ENCODE peak calls at places on chromosome 6, in four cellular contexts. M is H1, X is HepG2, R is K562. V is an unnamed sample.

GRCh38 chr6:12344949-12345693 is 55.0 kb downstream of the EDN1 start:
- DNase-seq in M (no peak), X (no peak), R (no peak), V (no peak)

GRCh38 chr6:117986401-117986800 is 79.3 kb downstream of the SLC35F1 start:
- DNase-seq in M (no peak), X (no peak), R (no peak), V (no peak)

GRCh38 chr6:155418017-155418749 is 37.5 kb downstream of the NOX3 start:
- DNase-seq in M (no peak), X (no peak), R (no peak), V (peak; percentile 68)

GRCh38 chr6:110390404-110390803 is 25.0 kb downstream of the DDO start:
- DNase-seq in M (no peak), X (no peak), R (no peak), V (no peak)

GRCh38 chr6:163641706-163642105 is 227.2 kb downstream of the QKI start:
- DNase-seq in M (no peak), X (no peak), R (no peak), V (no peak)

GRCh38 chr6:130405549-130405948 is 39.7 kb downstream of the TMEM200A start:
- DNase-seq in M (no peak), X (no peak), R (no peak), V (no peak)

GRCh38 chr6:143205983-143206382 is 145.3 kb downstream of the AIG1 start:
- DNase-seq in M (no peak), X (no peak), R (no peak), V (no peak)

GRCh38 chr6:47126647-47127339 is 84.7 kb upstream of the ADGRF1 start:
- DNase-seq in M (no peak), X (peak; percentile 91), R (no peak), V (no peak)

GRCh38 chr6:93417421-93417996 is 1.9 kb downstream of the EPHA7 start:
- DNase-seq in M (no peak), X (no peak), R (no peak), V (no peak)

GRCh38 chr6:127858992-127859391 is 41.9 kb downstream of the THEMIS start:
- DNase-seq in M (no peak), X (no peak), R (no peak), V (no peak)

GRCh38 chr6:106360410-106360988 is at the start of gene CRYBG1:
- DNase-seq in M (peak; percentile 77), X (peak; percentile 27), R (peak; percentile 91), V (no peak)

GRCh38 chr6:1761472-1761871 is 151.8 kb downstream of the FOXC1 start:
- DNase-seq in M (no peak), X (peak; percentile 27), R (no peak), V (no peak)

GRCh38 chr6:4133941-4134838 is 1.2 kb downstream of the ECI2 start:
- DNase-seq in M (no peak), X (peak; percentile 57), R (peak; percentile 41), V (no peak)

GRCh38 chr6:30350519-30350918 is 5.6 kb downstream of the RPP21 start:
- DNase-seq in M (no peak), X (no peak), R (no peak), V (no peak)

GRCh38 chr6:146985111-146985510 is 219.1 kb upstream of the STXBP5 start:
- DNase-seq in M (no peak), X (peak; percentile 97), R (peak; percentile 29), V (no peak)

GRCh38 chr6:153301602-153302001 is 170.5 kb upstream of the RGS17 start:
- DNase-seq in M (no peak), X (no peak), R (no peak), V (no peak)

GRCh38 chr6:170004585-170005210 is 253.3 kb downstream of the ERMARD start:
- DNase-seq in M (no peak), X (no peak), R (no peak), V (no peak)

GRCh38 chr6:143015300-143015706 is 45.4 kb upstream of the AIG1 start:
- DNase-seq in M (no peak), X (no peak), R (no peak), V (peak; percentile 32)

GRCh38 chr6:149586149-149586548 is 20.0 kb downstream of the GINM1 start:
- DNase-seq in M (no peak), X (no peak), R (no peak), V (no peak)

GRCh38 chr6:34570066-34570833 is 14.1 kb upstream of the SPDEF start:
- DNase-seq in M (no peak), X (no peak), R (no peak), V (no peak)
- TF ChIP-seq CBX5 in M (no peak), X (no peak), R (no peak), V (no peak)

GRCh38 chr6:50722829-50723562 is 9.7 kb downstream of the TFAP2D start:
- DNase-seq in M (no peak), X (no peak), R (no peak), V (no peak)

GRCh38 chr6:50720623-50721022 is 7.3 kb downstream of the TFAP2D start:
- DNase-seq in M (no peak), X (no peak), R (no peak), V (no peak)

GRCh38 chr6:50718566-50718965 is 5.2 kb downstream of the TFAP2D start:
- DNase-seq in M (no peak), X (no peak), R (no peak), V (no peak)

GRCh38 chr6:50721978-50722377 is 8.7 kb downstream of the TFAP2D start:
- DNase-seq in M (no peak), X (no peak), R (no peak), V (no peak)

DNA sequence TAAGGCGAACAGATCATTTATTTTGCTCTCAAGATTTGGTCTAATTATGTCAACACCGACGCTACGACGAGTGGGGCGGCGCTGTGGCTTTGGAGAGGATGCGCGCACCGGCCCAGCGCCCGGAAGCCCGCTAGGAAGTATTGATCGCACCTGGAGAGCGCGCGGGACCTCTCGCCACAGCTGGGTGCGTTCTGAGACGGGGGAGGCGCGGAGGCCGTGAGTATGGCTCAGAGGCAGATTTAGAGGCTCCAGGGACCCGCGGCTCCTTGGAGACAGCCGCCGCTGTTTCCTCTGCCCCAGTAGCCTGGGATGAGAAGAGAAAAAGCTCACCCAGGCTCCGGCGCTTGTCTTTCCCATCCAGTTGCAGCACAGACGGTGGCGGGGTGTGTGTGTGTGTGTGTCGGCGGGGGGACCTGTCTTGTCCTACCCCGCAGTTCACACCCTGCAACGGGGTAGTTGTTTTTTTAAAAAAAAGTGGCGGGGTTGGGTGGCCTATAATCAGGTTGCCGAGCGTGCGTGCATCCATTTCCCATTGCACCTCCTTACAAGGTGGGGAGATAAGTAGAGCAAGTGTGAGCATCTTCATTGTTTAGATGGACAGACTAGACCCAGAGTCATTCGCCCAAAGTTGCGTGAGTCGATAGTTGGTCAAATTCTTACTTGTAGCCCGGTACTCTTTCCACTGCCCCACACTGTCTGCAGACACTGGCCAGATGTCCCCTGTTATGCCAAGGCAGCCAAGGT is 11.2 kb downstream of the TFAP2D start:
- DNase-seq in M (no peak), X (no peak), R (no peak), V (no peak)
- TF ChIP-seq EZH2 in M (peak; percentile 91), X (no peak), R (no peak), V (no peak)

DNA sequence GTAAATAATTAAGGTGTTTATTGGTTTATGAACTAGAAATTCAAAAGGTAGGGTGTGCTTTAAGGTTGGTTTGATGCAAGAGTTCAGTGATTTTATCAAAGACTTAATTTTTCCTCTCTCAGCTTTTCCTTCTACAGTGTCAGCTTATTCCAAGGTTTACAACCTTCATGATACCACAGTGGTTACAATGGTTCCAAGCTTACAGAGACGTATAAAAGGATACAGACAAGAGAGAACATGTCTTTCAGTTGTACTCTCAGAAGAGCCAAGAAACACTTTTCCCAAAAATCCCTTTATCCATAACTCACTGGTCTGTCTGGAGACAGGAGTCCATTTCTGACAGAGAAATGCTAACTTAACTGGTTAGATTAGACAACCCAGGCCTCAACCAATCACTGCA is 93.5 kb upstream of the LOC128125822 start:
- DNase-seq in M (no peak), X (no peak), R (no peak), V (no peak)
- TF ChIP-seq CBX5 in M (no peak), X (no peak), R (no peak), V (no peak)

DNA sequence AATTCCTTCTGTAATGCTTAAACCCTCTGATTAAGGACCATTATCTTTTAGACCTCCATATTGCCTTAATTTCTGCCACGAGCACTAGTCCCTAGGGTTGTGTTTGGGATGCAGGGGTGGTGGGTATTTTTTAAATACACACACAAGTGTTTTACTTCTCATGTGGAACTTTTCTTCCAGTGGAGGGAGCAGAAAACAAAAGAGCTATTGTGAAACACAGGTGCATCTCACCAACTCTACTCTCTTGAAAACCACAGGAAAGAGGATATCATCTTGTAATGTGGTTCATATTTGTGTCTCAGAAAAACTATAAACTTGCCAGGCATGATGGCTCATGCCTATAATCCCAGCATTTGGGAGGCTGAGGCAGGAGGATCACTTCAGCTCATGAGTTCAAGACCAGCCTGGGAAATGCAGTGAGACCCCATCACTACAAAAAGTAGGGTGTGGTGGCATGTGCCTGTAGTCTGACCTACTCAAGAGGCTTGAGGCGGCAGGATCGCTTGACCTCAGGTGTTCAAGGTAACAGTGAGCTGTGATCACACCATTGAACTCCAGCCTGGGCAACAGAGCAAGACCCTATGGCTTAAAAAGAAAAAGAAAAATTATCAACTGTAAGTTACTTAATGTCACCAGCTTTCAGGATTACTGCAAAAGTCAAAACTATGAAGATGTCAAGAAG is 37.3 kb downstream of the MRS2 start:
- DNase-seq in M (no peak), X (no peak), R (no peak), V (no peak)
- TF ChIP-seq EZH2 in M (no peak), X (no peak), R (no peak), V (no peak)

DNA sequence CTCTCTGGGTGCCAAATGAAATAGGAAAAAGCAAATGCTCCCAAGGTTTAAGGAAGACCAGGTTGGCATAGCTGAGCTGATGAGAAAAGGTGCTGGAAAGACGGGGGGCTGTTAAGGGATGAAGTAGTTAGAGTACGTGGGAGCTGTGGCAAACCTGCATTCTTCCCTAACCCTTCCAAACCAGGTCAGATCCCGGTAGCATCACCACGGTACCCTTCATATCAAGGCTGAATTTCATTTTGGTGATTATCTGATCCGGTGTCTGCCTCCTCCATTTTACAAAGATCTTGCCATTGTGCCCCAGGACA is 68.0 kb upstream of the PIM1 start:
- DNase-seq in M (no peak), X (no peak), R (no peak), V (no peak)
- TF ChIP-seq CBX5 in M (no peak), X (no peak), R (no peak), V (no peak)

GRCh38 chr6:75204959-75205775 is 686 bp downstream of the COL12A1 start:
- DNase-seq in M (no peak), X (no peak), R (no peak), V (no peak)

GRCh38 chr6:75204222-75204958 is 1.5 kb downstream of the COL12A1 start:
- DNase-seq in M (no peak), X (peak; percentile 40), R (peak; percentile 31), V (no peak)

GRCh38 chr6:75207211-75207984 is 1.5 kb upstream of the COL12A1 start:
- DNase-seq in M (no peak), X (no peak), R (no peak), V (no peak)

GRCh38 chr6:75206338-75207210 is 721 bp upstream of the COL12A1 start:
- DNase-seq in M (no peak), X (no peak), R (no peak), V (no peak)

DNA sequence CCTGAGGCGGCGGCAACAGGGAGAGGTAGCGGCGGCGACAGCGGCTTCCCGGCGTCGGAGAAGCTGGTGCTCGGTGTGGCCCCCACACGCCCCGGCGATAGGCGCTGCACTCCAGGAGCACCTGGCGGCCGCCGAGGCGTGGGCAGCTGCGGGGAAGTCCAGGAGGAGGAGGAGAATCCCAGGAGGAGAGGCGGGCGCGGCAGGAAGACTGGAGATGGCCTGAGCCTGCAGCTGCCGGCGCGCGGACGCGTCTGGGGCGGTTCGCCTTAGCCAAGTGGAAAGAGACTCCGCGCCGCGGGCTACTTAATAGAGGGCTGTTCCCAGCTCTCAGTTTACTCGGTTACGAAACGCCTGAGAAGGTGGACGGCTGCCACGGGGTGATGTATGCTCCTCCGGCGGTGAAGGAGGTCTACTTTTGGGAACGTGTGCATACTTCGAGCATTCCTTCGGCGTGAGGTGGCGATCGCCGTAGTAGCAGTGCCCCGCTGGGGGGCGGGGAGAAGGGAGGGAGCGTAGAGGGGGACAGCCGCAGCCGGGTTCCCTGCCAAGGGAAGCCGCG is at the start of gene COL12A1:
- DNase-seq in M (no peak), X (no peak), R (no peak), V (no peak)
- TF ChIP-seq EZH2 in M (peak; percentile 26), X (peak; percentile 29), R (no peak), V (no peak)